ENCODE peak calls at places on chromosomes 2 and 18, in eight cellular contexts. F is neural progenitor cell, G is neuronal stem cell, C is endodermal cell, E is tibial artery, T is RWPE1, X is aorta, N is brain microvascular endothelial cell. R is an unnamed sample.

GRCh38 chr2:12265646-12266045 is 451.1 kb upstream of the TRIB2 start:
- DNase-seq in F (no peak), G (no peak), C (no peak), E (no peak), T (no peak), X (no peak), N (no peak), R (no peak)

GRCh38 chr18:38290229-38290628 is 724.6 kb upstream of the CELF4 start:
- DNase-seq in F (no peak), G (no peak), C (no peak), E (no peak), T (no peak), X (no peak), N (no peak), R (no peak)

GRCh38 chr2:12303181-12304030 is 413.3 kb upstream of the TRIB2 start:
- DNase-seq in F (no peak), G (no peak), C (no peak), E (no peak), T (peak), X (no peak), N (peak), R (no peak)

GRCh38 chr2:43129676-43130547 is 96.5 kb downstream of the ZFP36L2 start:
- DNase-seq in F (no peak), G (no peak), C (peak), E (peak), T (no peak), X (peak), N (no peak), R (no peak)

GRCh38 chr2:195612515-195613495 is 44.2 kb upstream of the SLC39A10 start:
- DNase-seq in F (peak), G (peak), C (peak), E (no peak), T (peak), X (no peak), N (peak), R (no peak)

GRCh38 chr18:12726774-12727550 is 24.1 kb downstream of the PSMG2 start:
- DNase-seq in F (peak), G (peak), C (peak), E (peak), T (peak), X (no peak), N (peak), R (no peak)

GRCh38 chr2:172554352-172555271 is 1.3 kb upstream of the PDK1 start:
- DNase-seq in F (no peak), G (no peak), C (peak), E (no peak), T (no peak), X (no peak), N (no peak), R (no peak)

GRCh38 chr2:6773007-6773693 is 92.6 kb downstream of the CMPK2 start:
- DNase-seq in F (peak), G (peak), C (peak), E (peak), T (peak), X (peak), N (peak), R (peak)

GRCh38 chr2:67008114-67008513 is 389.0 kb upstream of the ETAA1 start:
- DNase-seq in F (no peak), G (no peak), C (no peak), E (no peak), T (no peak), X (no peak), N (no peak), R (no peak)

GRCh38 chr2:48026865-48027264 is 120.6 kb upstream of the FBXO11 start:
- DNase-seq in F (no peak), G (no peak), C (no peak), E (no peak), T (no peak), X (no peak), N (no peak), R (no peak)

GRCh38 chr2:75403991-75404428 is 156.7 kb downstream of the EVA1A start:
- DNase-seq in F (peak), G (peak), C (no peak), E (no peak), T (peak), X (no peak), N (peak), R (no peak)

GRCh38 chr18:12318334-12318697 is 10.3 kb downstream of the TUBB6 start:
- DNase-seq in F (no peak), G (no peak), C (peak), E (no peak), T (no peak), X (no peak), N (no peak), R (no peak)

GRCh38 chr2:72198532-72199241 is 51.0 kb upstream of the CYP26B1 start:
- DNase-seq in F (no peak), G (no peak), C (no peak), E (no peak), T (peak), X (no peak), N (peak), R (no peak)

GRCh38 chr2:217610411-217610814 is 392.4 kb downstream of the TNS1 start:
- DNase-seq in F (no peak), G (no peak), C (no peak), E (no peak), T (no peak), X (no peak), N (no peak), R (peak)

GRCh38 chr2:148594216-148594615 is 50.3 kb upstream of the EPC2 start:
- DNase-seq in F (no peak), G (no peak), C (no peak), E (no peak), T (peak), X (no peak), N (no peak), R (no peak)

GRCh38 chr2:119491776-119492525 is 32.3 kb downstream of the SCTR start:
- DNase-seq in F (no peak), G (no peak), C (peak), E (no peak), T (peak), X (no peak), N (peak), R (no peak)

GRCh38 chr2:239397856-239398470 is 2.9 kb downstream of the HDAC4 start:
- DNase-seq in F (no peak), G (no peak), C (peak), E (no peak), T (no peak), X (no peak), N (no peak), R (no peak)

GRCh38 chr2:239394978-239395377 is 5.8 kb downstream of the HDAC4 start:
- DNase-seq in F (no peak), G (no peak), C (peak), E (no peak), T (no peak), X (no peak), N (no peak), R (no peak)

GRCh38 chr2:239398536-239398935 is 2.3 kb downstream of the HDAC4 start:
- DNase-seq in F (peak), G (no peak), C (peak), E (no peak), T (no peak), X (no peak), N (no peak), R (no peak)

GRCh38 chr2:239395524-239395923 is 5.3 kb downstream of the HDAC4 start:
- DNase-seq in F (no peak), G (no peak), C (peak), E (no peak), T (no peak), X (no peak), N (no peak), R (no peak)

DNA sequence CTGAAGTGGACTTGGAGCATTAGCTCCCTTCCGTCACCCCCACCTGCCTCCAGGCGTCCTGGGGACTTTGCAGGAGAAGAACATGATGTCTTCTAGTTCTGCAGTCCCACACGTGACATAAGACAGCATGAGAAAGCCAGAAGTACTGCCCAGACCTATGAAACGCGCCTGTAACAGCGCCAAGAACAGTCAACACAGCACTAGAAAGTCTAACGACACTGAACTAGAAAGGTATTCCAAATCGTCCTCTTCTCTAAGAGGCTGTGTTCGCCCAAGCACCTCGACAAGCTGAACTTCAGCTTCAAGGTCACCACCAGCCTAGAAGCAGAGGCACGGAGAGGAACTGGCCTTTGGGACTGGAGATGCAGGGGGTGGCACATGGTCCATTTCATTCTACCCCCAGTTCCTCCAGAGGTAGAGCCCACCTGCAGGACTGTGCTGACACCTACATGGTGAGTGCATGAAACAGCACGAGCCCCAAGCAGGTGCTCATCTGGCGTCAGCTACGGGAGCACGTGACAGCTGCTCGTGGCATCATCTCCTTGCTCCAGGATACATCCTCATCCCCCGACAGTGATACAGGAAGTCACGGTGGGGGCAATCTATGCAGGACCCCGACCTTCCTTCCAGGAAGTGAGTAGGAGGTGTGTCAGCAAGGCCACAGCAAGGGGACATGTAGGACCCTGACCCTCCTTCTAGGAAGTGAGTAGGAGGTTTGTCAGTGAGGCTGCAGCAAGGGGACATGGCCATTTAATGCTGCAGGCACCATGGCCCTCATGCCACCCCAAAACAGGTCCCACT is 3.7 kb downstream of the HDAC4 start:
- DNase-seq in F (no peak), G (no peak), C (peak), E (no peak), T (no peak), X (no peak), N (no peak), R (no peak)
- H3K27ac ChIP-seq in F (no peak), G (no peak), C (no peak), E (no peak), T (no peak), X (no peak), N (no peak), R (no peak)

GRCh38 chr18:50981381-50981780 is 13.5 kb downstream of the ELAC1 start:
- DNase-seq in F (no peak), G (no peak), C (no peak), E (no peak), T (no peak), X (no peak), N (no peak), R (no peak)
- H3K27ac ChIP-seq in F (no peak), G (no peak), C (no peak), E (no peak), T (no peak), X (no peak), N (no peak), R (no peak)

DNA sequence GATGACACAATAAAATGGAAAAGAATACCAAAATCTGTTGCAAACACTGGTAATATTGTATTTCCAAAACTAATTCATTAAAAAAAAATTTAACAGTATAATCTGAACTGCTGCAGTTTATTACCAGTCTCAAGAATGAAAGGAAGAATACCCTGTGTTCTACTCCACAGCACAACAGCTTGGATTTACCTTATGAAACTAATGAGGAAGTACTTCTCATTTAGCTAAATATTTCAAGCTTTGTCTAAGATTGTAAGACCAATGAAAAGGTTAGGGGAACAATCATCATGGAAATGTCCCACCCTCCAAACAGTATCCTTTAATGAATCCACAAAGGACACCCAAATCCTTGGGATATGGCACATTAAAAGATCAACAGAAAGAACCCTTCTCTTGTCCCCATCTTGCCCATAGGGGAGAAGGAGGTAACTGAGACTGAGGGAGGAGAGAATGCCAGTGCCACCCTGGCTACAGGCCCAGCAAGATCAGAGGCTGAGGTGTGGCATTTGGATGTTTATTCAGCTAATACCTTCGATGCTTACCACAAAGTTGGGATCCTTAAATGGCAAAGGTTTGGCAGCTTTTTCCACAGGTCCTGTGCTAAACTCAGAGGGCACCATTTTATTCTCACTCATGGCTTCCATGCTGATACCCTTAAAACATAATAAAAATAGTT is 17.7 kb downstream of the INO80C start:
- DNase-seq in F (no peak), G (no peak), C (no peak), E (no peak), T (no peak), X (no peak), N (no peak), R (no peak)
- H3K27ac ChIP-seq in F (no peak), G (no peak), C (no peak), E (peak), T (peak), X (no peak), N (peak), R (no peak)

GRCh38 chr18:55381277-55381676 is 206.7 kb downstream of the TCF4 start:
- DNase-seq in F (no peak), G (no peak), C (no peak), E (no peak), T (no peak), X (no peak), N (peak), R (no peak)

GRCh38 chr18:55382277-55382805 is 205.7 kb downstream of the TCF4 start:
- DNase-seq in F (no peak), G (no peak), C (no peak), E (no peak), T (no peak), X (no peak), N (no peak), R (no peak)

GRCh38 chr18:55384115-55384514 is 203.9 kb downstream of the TCF4 start:
- DNase-seq in F (no peak), G (no peak), C (no peak), E (no peak), T (no peak), X (no peak), N (no peak), R (no peak)

GRCh38 chr18:55384551-55385275 is 203.3 kb downstream of the TCF4 start:
- DNase-seq in F (peak), G (no peak), C (peak), E (no peak), T (no peak), X (no peak), N (peak), R (peak)

GRCh38 chr18:55380574-55380973 is 207.4 kb downstream of the TCF4 start:
- DNase-seq in F (no peak), G (no peak), C (no peak), E (no peak), T (no peak), X (no peak), N (no peak), R (no peak)
- H3K27ac ChIP-seq in F (no peak), G (no peak), C (no peak), E (no peak), T (no peak), X (no peak), N (no peak), R (no peak)

GRCh38 chr2:177893880-177894279 is 178.7 kb downstream of the PDE11A start:
- DNase-seq in F (no peak), G (no peak), C (no peak), E (no peak), T (no peak), X (no peak), N (no peak), R (no peak)
- H3K27ac ChIP-seq in F (no peak), G (no peak), C (no peak), E (no peak), T (no peak), X (no peak), N (no peak), R (no peak)

DNA sequence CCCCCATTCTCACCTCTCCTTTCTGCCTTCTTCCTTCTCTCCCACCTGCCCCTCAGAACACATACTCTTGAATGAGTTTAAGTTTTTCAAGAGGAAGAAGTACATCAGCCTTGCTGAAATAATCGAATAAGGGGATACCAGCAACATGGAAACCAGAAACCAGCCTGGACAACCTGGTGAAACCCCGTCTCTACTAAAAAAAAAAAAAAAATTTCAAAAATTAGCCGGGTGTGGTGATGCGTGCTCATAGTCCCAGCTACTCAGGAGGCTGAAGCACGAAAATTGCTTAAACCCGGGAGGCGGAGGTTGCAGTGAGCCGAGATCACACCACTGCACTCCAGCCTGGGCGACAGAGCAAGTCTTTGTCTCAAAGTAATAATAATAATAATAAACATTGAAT is 75.0 kb upstream of the SLC1A4 start:
- DNase-seq in F (no peak), G (no peak), C (no peak), E (no peak), T (no peak), X (no peak), N (no peak), R (no peak)
- H3K27ac ChIP-seq in F (no peak), G (no peak), C (no peak), E (no peak), T (no peak), X (no peak), N (no peak), R (no peak)

GRCh38 chr2:38572167-38572566 is 30.6 kb downstream of the HNRNPLL start:
- DNase-seq in F (no peak), G (no peak), C (no peak), E (no peak), T (no peak), X (no peak), N (peak), R (no peak)

GRCh38 chr2:38571186-38571585 is 31.5 kb downstream of the HNRNPLL start:
- DNase-seq in F (no peak), G (no peak), C (no peak), E (no peak), T (no peak), X (no peak), N (no peak), R (no peak)

GRCh38 chr2:38574278-38574677 is 28.4 kb downstream of the HNRNPLL start:
- DNase-seq in F (no peak), G (no peak), C (no peak), E (no peak), T (no peak), X (no peak), N (no peak), R (no peak)

GRCh38 chr2:38565333-38565732 is 37.4 kb downstream of the HNRNPLL start:
- DNase-seq in F (no peak), G (no peak), C (no peak), E (no peak), T (no peak), X (no peak), N (no peak), R (no peak)

GRCh38 chr2:38568724-38569478 is 33.8 kb downstream of the HNRNPLL start:
- DNase-seq in F (no peak), G (no peak), C (no peak), E (no peak), T (no peak), X (no peak), N (no peak), R (no peak)
- H3K27ac ChIP-seq in F (no peak), G (no peak), C (no peak), E (no peak), T (no peak), X (no peak), N (no peak), R (no peak)

GRCh38 chr18:2537281-2537680 is 34.0 kb downstream of the METTL4 start:
- DNase-seq in F (no peak), G (no peak), C (no peak), E (no peak), T (no peak), X (no peak), N (no peak), R (no peak)
- H3K27ac ChIP-seq in F (no peak), G (no peak), C (no peak), E (peak), T (no peak), X (peak), N (peak), R (no peak)

GRCh38 chr2:30692829-30693265 is 114.4 kb downstream of the CAPN13 start:
- DNase-seq in F (no peak), G (no peak), C (no peak), E (no peak), T (no peak), X (no peak), N (no peak), R (no peak)

GRCh38 chr2:30695749-30696148 is 111.5 kb downstream of the CAPN13 start:
- DNase-seq in F (no peak), G (no peak), C (no peak), E (no peak), T (no peak), X (no peak), N (no peak), R (no peak)

GRCh38 chr2:30691948-30692828 is 115.1 kb downstream of the CAPN13 start:
- DNase-seq in F (no peak), G (no peak), C (peak), E (no peak), T (no peak), X (no peak), N (no peak), R (no peak)

GRCh38 chr2:30694286-30695055 is 112.8 kb downstream of the CAPN13 start:
- DNase-seq in F (no peak), G (no peak), C (no peak), E (no peak), T (no peak), X (no peak), N (peak), R (no peak)

GRCh38 chr2:30693821-30694281 is 113.4 kb downstream of the CAPN13 start:
- DNase-seq in F (no peak), G (no peak), C (no peak), E (no peak), T (no peak), X (no peak), N (no peak), R (no peak)
- H3K27ac ChIP-seq in F (no peak), G (no peak), C (no peak), E (peak), T (no peak), X (peak), N (no peak), R (no peak)

GRCh38 chr2:35976611-35977010 is 379.0 kb upstream of the CRIM1 start:
- DNase-seq in F (no peak), G (no peak), C (no peak), E (no peak), T (no peak), X (no peak), N (no peak), R (no peak)
- H3K27ac ChIP-seq in F (no peak), G (no peak), C (no peak), E (no peak), T (no peak), X (no peak), N (no peak), R (no peak)

R was measured in substantia nigra.